ENCODE peak calls at places on chromosomes 1 and 21, in ten cellular contexts. One of them, this sample, is unnamed.

GRCh38 chr1:234862944-234863515 is 253.1 kb upstream of the IRF2BP2 start:
- DNase-seq in stimulated activated CD4-positive, alpha-beta T cell treated with anti-CD3 and anti-CD28 coated beads, Interleukin-15, amount 100 ng/mL, for 1 hour: no peak
- DNase-seq in activated T-cell treated with anti-CD3 and anti-CD28 coated beads, Interleukin-2, amount 50 U/mL, for 72 hours: no peak
- DNase-seq in glomerular endothelial cell: peak
- DNase-seq in tibial nerve: peak
- DNase-seq in substantia nigra: peak
- DNase-seq in astrocyte of the spinal cord: peak
- DNase-seq in putamen: peak
- DNase-seq in right lobe of liver: peak
- DNase-seq in heart right ventricle: peak
- DNase-seq in this sample: no peak

GRCh38 chr1:229412056-229412455 is 21.8 kb downstream of the ACTA1 start:
- DNase-seq in putamen: no peak
- DNase-seq in astrocyte of the spinal cord: no peak
- DNase-seq in tibial nerve: no peak
- DNase-seq in right lobe of liver: no peak
- DNase-seq in stimulated activated CD4-positive, alpha-beta T cell treated with anti-CD3 and anti-CD28 coated beads, Interleukin-15, amount 100 ng/mL, for 1 hour: no peak
- DNase-seq in heart right ventricle: no peak
- DNase-seq in activated T-cell treated with anti-CD3 and anti-CD28 coated beads, Interleukin-2, amount 50 U/mL, for 72 hours: no peak
- DNase-seq in glomerular endothelial cell: no peak
- DNase-seq in substantia nigra: no peak
- DNase-seq in this sample: no peak

GRCh38 chr1:39238476-39238875 is 34.0 kb downstream of the MACF1 start:
- DNase-seq in activated T-cell treated with anti-CD3 and anti-CD28 coated beads, Interleukin-2, amount 50 U/mL, for 72 hours: no peak
- DNase-seq in heart right ventricle: peak
- DNase-seq in stimulated activated CD4-positive, alpha-beta T cell treated with anti-CD3 and anti-CD28 coated beads, Interleukin-15, amount 100 ng/mL, for 1 hour: no peak
- DNase-seq in tibial nerve: no peak
- DNase-seq in astrocyte of the spinal cord: peak
- DNase-seq in right lobe of liver: no peak
- DNase-seq in glomerular endothelial cell: peak
- DNase-seq in substantia nigra: peak
- DNase-seq in putamen: peak
- DNase-seq in this sample: no peak

GRCh38 chr21:29145354-29145782 is 14.9 kb downstream of the MAP3K7CL start:
- DNase-seq in activated T-cell treated with anti-CD3 and anti-CD28 coated beads, Interleukin-2, amount 50 U/mL, for 72 hours: no peak
- DNase-seq in astrocyte of the spinal cord: peak
- DNase-seq in glomerular endothelial cell: peak
- DNase-seq in stimulated activated CD4-positive, alpha-beta T cell treated with anti-CD3 and anti-CD28 coated beads, Interleukin-15, amount 100 ng/mL, for 1 hour: no peak
- DNase-seq in putamen: peak
- DNase-seq in heart right ventricle: peak
- DNase-seq in substantia nigra: no peak
- DNase-seq in right lobe of liver: no peak
- DNase-seq in tibial nerve: no peak
- DNase-seq in this sample: no peak

GRCh38 chr21:32727478-32727727 is 410 bp downstream of the SYNJ1 start:
- DNase-seq in putamen: no peak
- DNase-seq in heart right ventricle: no peak
- DNase-seq in tibial nerve: no peak
- DNase-seq in activated T-cell treated with anti-CD3 and anti-CD28 coated beads, Interleukin-2, amount 50 U/mL, for 72 hours: no peak
- DNase-seq in stimulated activated CD4-positive, alpha-beta T cell treated with anti-CD3 and anti-CD28 coated beads, Interleukin-15, amount 100 ng/mL, for 1 hour: no peak
- DNase-seq in substantia nigra: no peak
- DNase-seq in right lobe of liver: no peak
- DNase-seq in astrocyte of the spinal cord: no peak
- DNase-seq in glomerular endothelial cell: no peak
- DNase-seq in this sample: no peak

GRCh38 chr1:209870151-209870831 is 42.5 kb downstream of the UTP25 start:
- DNase-seq in glomerular endothelial cell: no peak
- DNase-seq in substantia nigra: no peak
- DNase-seq in right lobe of liver: no peak
- DNase-seq in putamen: no peak
- DNase-seq in astrocyte of the spinal cord: no peak
- DNase-seq in tibial nerve: no peak
- DNase-seq in heart right ventricle: no peak
- DNase-seq in stimulated activated CD4-positive, alpha-beta T cell treated with anti-CD3 and anti-CD28 coated beads, Interleukin-15, amount 100 ng/mL, for 1 hour: no peak
- DNase-seq in activated T-cell treated with anti-CD3 and anti-CD28 coated beads, Interleukin-2, amount 50 U/mL, for 72 hours: no peak
- DNase-seq in this sample: no peak

GRCh38 chr1:24203404-24203803 is 16.3 kb upstream of the IFNLR1 start:
- DNase-seq in activated T-cell treated with anti-CD3 and anti-CD28 coated beads, Interleukin-2, amount 50 U/mL, for 72 hours: peak
- DNase-seq in right lobe of liver: peak
- DNase-seq in putamen: no peak
- DNase-seq in substantia nigra: no peak
- DNase-seq in astrocyte of the spinal cord: no peak
- DNase-seq in tibial nerve: no peak
- DNase-seq in stimulated activated CD4-positive, alpha-beta T cell treated with anti-CD3 and anti-CD28 coated beads, Interleukin-15, amount 100 ng/mL, for 1 hour: no peak
- DNase-seq in heart right ventricle: no peak
- DNase-seq in glomerular endothelial cell: no peak
- DNase-seq in this sample: peak

GRCh38 chr1:155177192-155177917 is 3.7 kb downstream of the TRIM46 start:
- DNase-seq in tibial nerve: peak
- DNase-seq in glomerular endothelial cell: no peak
- DNase-seq in stimulated activated CD4-positive, alpha-beta T cell treated with anti-CD3 and anti-CD28 coated beads, Interleukin-15, amount 100 ng/mL, for 1 hour: no peak
- DNase-seq in activated T-cell treated with anti-CD3 and anti-CD28 coated beads, Interleukin-2, amount 50 U/mL, for 72 hours: no peak
- DNase-seq in right lobe of liver: peak
- DNase-seq in heart right ventricle: no peak
- DNase-seq in astrocyte of the spinal cord: no peak
- DNase-seq in putamen: no peak
- DNase-seq in substantia nigra: no peak
- DNase-seq in this sample: no peak

GRCh38 chr21:16046625-16047340 is 317.0 kb downstream of the USP25 start:
- DNase-seq in substantia nigra: no peak
- DNase-seq in stimulated activated CD4-positive, alpha-beta T cell treated with anti-CD3 and anti-CD28 coated beads, Interleukin-15, amount 100 ng/mL, for 1 hour: no peak
- DNase-seq in right lobe of liver: no peak
- DNase-seq in tibial nerve: no peak
- DNase-seq in heart right ventricle: no peak
- DNase-seq in putamen: no peak
- DNase-seq in glomerular endothelial cell: no peak
- DNase-seq in activated T-cell treated with anti-CD3 and anti-CD28 coated beads, Interleukin-2, amount 50 U/mL, for 72 hours: no peak
- DNase-seq in astrocyte of the spinal cord: peak
- DNase-seq in this sample: no peak

GRCh38 chr1:221487781-221488520 is 253.9 kb downstream of the DUSP10 start:
- DNase-seq in heart right ventricle: no peak
- DNase-seq in activated T-cell treated with anti-CD3 and anti-CD28 coated beads, Interleukin-2, amount 50 U/mL, for 72 hours: no peak
- DNase-seq in right lobe of liver: no peak
- DNase-seq in putamen: no peak
- DNase-seq in substantia nigra: no peak
- DNase-seq in stimulated activated CD4-positive, alpha-beta T cell treated with anti-CD3 and anti-CD28 coated beads, Interleukin-15, amount 100 ng/mL, for 1 hour: no peak
- DNase-seq in glomerular endothelial cell: no peak
- DNase-seq in tibial nerve: no peak
- DNase-seq in astrocyte of the spinal cord: peak
- DNase-seq in this sample: no peak

GRCh38 chr1:86151427-86151826 is 5.1 kb downstream of the COL24A1 start:
- DNase-seq in glomerular endothelial cell: no peak
- DNase-seq in astrocyte of the spinal cord: peak
- DNase-seq in stimulated activated CD4-positive, alpha-beta T cell treated with anti-CD3 and anti-CD28 coated beads, Interleukin-15, amount 100 ng/mL, for 1 hour: no peak
- DNase-seq in heart right ventricle: no peak
- DNase-seq in putamen: no peak
- DNase-seq in activated T-cell treated with anti-CD3 and anti-CD28 coated beads, Interleukin-2, amount 50 U/mL, for 72 hours: no peak
- DNase-seq in tibial nerve: no peak
- DNase-seq in right lobe of liver: no peak
- DNase-seq in substantia nigra: no peak
- DNase-seq in this sample: no peak

GRCh38 chr1:38746966-38747600 is 112.5 kb downstream of the RRAGC start:
- DNase-seq in substantia nigra: no peak
- DNase-seq in right lobe of liver: no peak
- DNase-seq in activated T-cell treated with anti-CD3 and anti-CD28 coated beads, Interleukin-2, amount 50 U/mL, for 72 hours: no peak
- DNase-seq in glomerular endothelial cell: no peak
- DNase-seq in stimulated activated CD4-positive, alpha-beta T cell treated with anti-CD3 and anti-CD28 coated beads, Interleukin-15, amount 100 ng/mL, for 1 hour: no peak
- DNase-seq in heart right ventricle: no peak
- DNase-seq in putamen: no peak
- DNase-seq in tibial nerve: no peak
- DNase-seq in astrocyte of the spinal cord: no peak
- DNase-seq in this sample: no peak

GRCh38 chr1:43171876-43172531 is at the start of the genes CFAP57 and EBNA1BP2:
- DNase-seq in putamen: peak
- DNase-seq in activated T-cell treated with anti-CD3 and anti-CD28 coated beads, Interleukin-2, amount 50 U/mL, for 72 hours: peak
- DNase-seq in astrocyte of the spinal cord: peak
- DNase-seq in glomerular endothelial cell: peak
- DNase-seq in substantia nigra: peak
- DNase-seq in stimulated activated CD4-positive, alpha-beta T cell treated with anti-CD3 and anti-CD28 coated beads, Interleukin-15, amount 100 ng/mL, for 1 hour: peak
- DNase-seq in heart right ventricle: peak
- DNase-seq in right lobe of liver: peak
- DNase-seq in tibial nerve: peak
- DNase-seq in this sample: peak

GRCh38 chr1:193025218-193025617 is 33.9 kb downstream of the UCHL5 start:
- DNase-seq in glomerular endothelial cell: no peak
- DNase-seq in astrocyte of the spinal cord: no peak
- DNase-seq in putamen: no peak
- DNase-seq in heart right ventricle: no peak
- DNase-seq in activated T-cell treated with anti-CD3 and anti-CD28 coated beads, Interleukin-2, amount 50 U/mL, for 72 hours: no peak
- DNase-seq in tibial nerve: no peak
- DNase-seq in stimulated activated CD4-positive, alpha-beta T cell treated with anti-CD3 and anti-CD28 coated beads, Interleukin-15, amount 100 ng/mL, for 1 hour: no peak
- DNase-seq in substantia nigra: no peak
- DNase-seq in right lobe of liver: no peak
- DNase-seq in this sample: no peak

GRCh38 chr21:39666026-39666425 is 53.3 kb downstream of the B3GALT5 start:
- DNase-seq in activated T-cell treated with anti-CD3 and anti-CD28 coated beads, Interleukin-2, amount 50 U/mL, for 72 hours: no peak
- DNase-seq in right lobe of liver: no peak
- DNase-seq in heart right ventricle: no peak
- DNase-seq in substantia nigra: no peak
- DNase-seq in glomerular endothelial cell: no peak
- DNase-seq in astrocyte of the spinal cord: no peak
- DNase-seq in stimulated activated CD4-positive, alpha-beta T cell treated with anti-CD3 and anti-CD28 coated beads, Interleukin-15, amount 100 ng/mL, for 1 hour: no peak
- DNase-seq in putamen: no peak
- DNase-seq in tibial nerve: no peak
- DNase-seq in this sample: no peak

GRCh38 chr1:11059990-11060948 is at the start of gene SRM:
- DNase-seq in putamen: peak
- DNase-seq in activated T-cell treated with anti-CD3 and anti-CD28 coated beads, Interleukin-2, amount 50 U/mL, for 72 hours: peak
- DNase-seq in glomerular endothelial cell: no peak
- DNase-seq in astrocyte of the spinal cord: peak
- DNase-seq in heart right ventricle: peak
- DNase-seq in right lobe of liver: peak
- DNase-seq in stimulated activated CD4-positive, alpha-beta T cell treated with anti-CD3 and anti-CD28 coated beads, Interleukin-15, amount 100 ng/mL, for 1 hour: peak
- DNase-seq in tibial nerve: peak
- DNase-seq in substantia nigra: peak
- DNase-seq in this sample: peak

GRCh38 chr1:93907718-93908117 is 1.5 kb downstream of the GCLM start:
- DNase-seq in activated T-cell treated with anti-CD3 and anti-CD28 coated beads, Interleukin-2, amount 50 U/mL, for 72 hours: no peak
- DNase-seq in substantia nigra: no peak
- DNase-seq in putamen: no peak
- DNase-seq in right lobe of liver: peak
- DNase-seq in heart right ventricle: peak
- DNase-seq in tibial nerve: peak
- DNase-seq in glomerular endothelial cell: no peak
- DNase-seq in astrocyte of the spinal cord: peak
- DNase-seq in stimulated activated CD4-positive, alpha-beta T cell treated with anti-CD3 and anti-CD28 coated beads, Interleukin-15, amount 100 ng/mL, for 1 hour: no peak
- DNase-seq in this sample: no peak

GRCh38 chr21:41620982-41621381 is 113.0 kb upstream of the TMPRSS2 start:
- DNase-seq in astrocyte of the spinal cord: no peak
- DNase-seq in activated T-cell treated with anti-CD3 and anti-CD28 coated beads, Interleukin-2, amount 50 U/mL, for 72 hours: no peak
- DNase-seq in heart right ventricle: no peak
- DNase-seq in substantia nigra: no peak
- DNase-seq in putamen: no peak
- DNase-seq in tibial nerve: no peak
- DNase-seq in right lobe of liver: no peak
- DNase-seq in glomerular endothelial cell: no peak
- DNase-seq in stimulated activated CD4-positive, alpha-beta T cell treated with anti-CD3 and anti-CD28 coated beads, Interleukin-15, amount 100 ng/mL, for 1 hour: no peak
- DNase-seq in this sample: no peak

GRCh38 chr1:172398193-172398592 is 22.3 kb upstream of the C1orf105 start:
- DNase-seq in glomerular endothelial cell: no peak
- DNase-seq in astrocyte of the spinal cord: peak
- DNase-seq in activated T-cell treated with anti-CD3 and anti-CD28 coated beads, Interleukin-2, amount 50 U/mL, for 72 hours: no peak
- DNase-seq in putamen: no peak
- DNase-seq in stimulated activated CD4-positive, alpha-beta T cell treated with anti-CD3 and anti-CD28 coated beads, Interleukin-15, amount 100 ng/mL, for 1 hour: no peak
- DNase-seq in right lobe of liver: no peak
- DNase-seq in heart right ventricle: no peak
- DNase-seq in substantia nigra: no peak
- DNase-seq in tibial nerve: peak
- DNase-seq in this sample: no peak

GRCh38 chr1:119984771-119985170 is 84.7 kb downstream of the NOTCH2 start:
- DNase-seq in substantia nigra: no peak
- DNase-seq in astrocyte of the spinal cord: no peak
- DNase-seq in tibial nerve: no peak
- DNase-seq in putamen: no peak
- DNase-seq in heart right ventricle: no peak
- DNase-seq in activated T-cell treated with anti-CD3 and anti-CD28 coated beads, Interleukin-2, amount 50 U/mL, for 72 hours: no peak
- DNase-seq in right lobe of liver: no peak
- DNase-seq in stimulated activated CD4-positive, alpha-beta T cell treated with anti-CD3 and anti-CD28 coated beads, Interleukin-15, amount 100 ng/mL, for 1 hour: no peak
- DNase-seq in glomerular endothelial cell: no peak
- DNase-seq in this sample: no peak

GRCh38 chr1:59025201-59025600 is 241.4 kb upstream of the JUN start:
- DNase-seq in activated T-cell treated with anti-CD3 and anti-CD28 coated beads, Interleukin-2, amount 50 U/mL, for 72 hours: no peak
- DNase-seq in substantia nigra: no peak
- DNase-seq in tibial nerve: no peak
- DNase-seq in astrocyte of the spinal cord: peak
- DNase-seq in glomerular endothelial cell: no peak
- DNase-seq in putamen: no peak
- DNase-seq in stimulated activated CD4-positive, alpha-beta T cell treated with anti-CD3 and anti-CD28 coated beads, Interleukin-15, amount 100 ng/mL, for 1 hour: no peak
- DNase-seq in right lobe of liver: no peak
- DNase-seq in heart right ventricle: no peak
- DNase-seq in this sample: no peak

GRCh38 chr21:44647222-44647552 is 973 bp downstream of the KRTAP10-11 start:
- DNase-seq in glomerular endothelial cell: no peak
- DNase-seq in tibial nerve: no peak
- DNase-seq in activated T-cell treated with anti-CD3 and anti-CD28 coated beads, Interleukin-2, amount 50 U/mL, for 72 hours: no peak
- DNase-seq in substantia nigra: no peak
- DNase-seq in stimulated activated CD4-positive, alpha-beta T cell treated with anti-CD3 and anti-CD28 coated beads, Interleukin-15, amount 100 ng/mL, for 1 hour: no peak
- DNase-seq in putamen: no peak
- DNase-seq in heart right ventricle: no peak
- DNase-seq in right lobe of liver: no peak
- DNase-seq in astrocyte of the spinal cord: no peak
- DNase-seq in this sample: no peak

GRCh38 chr21:8988696-8989095 is 1532.7 kb upstream of the TPTE start:
- DNase-seq in stimulated activated CD4-positive, alpha-beta T cell treated with anti-CD3 and anti-CD28 coated beads, Interleukin-15, amount 100 ng/mL, for 1 hour: no peak
- DNase-seq in glomerular endothelial cell: no peak
- DNase-seq in heart right ventricle: no peak
- DNase-seq in astrocyte of the spinal cord: no peak
- DNase-seq in putamen: no peak
- DNase-seq in substantia nigra: no peak
- DNase-seq in activated T-cell treated with anti-CD3 and anti-CD28 coated beads, Interleukin-2, amount 50 U/mL, for 72 hours: no peak
- DNase-seq in right lobe of liver: no peak
- DNase-seq in tibial nerve: no peak
- DNase-seq in this sample: no peak

GRCh38 chr1:24450321-24450720 is 34.7 kb downstream of the NIPAL3 start:
- DNase-seq in activated T-cell treated with anti-CD3 and anti-CD28 coated beads, Interleukin-2, amount 50 U/mL, for 72 hours: no peak
- DNase-seq in substantia nigra: no peak
- DNase-seq in astrocyte of the spinal cord: no peak
- DNase-seq in right lobe of liver: no peak
- DNase-seq in putamen: no peak
- DNase-seq in tibial nerve: no peak
- DNase-seq in glomerular endothelial cell: no peak
- DNase-seq in heart right ventricle: no peak
- DNase-seq in stimulated activated CD4-positive, alpha-beta T cell treated with anti-CD3 and anti-CD28 coated beads, Interleukin-15, amount 100 ng/mL, for 1 hour: no peak
- DNase-seq in this sample: no peak

This sample was measured in activated naive CD8-positive, alpha-beta T cell treated with anti-CD3 and anti-CD28 coated beads for 36 hours.